ENCODE peak calls at places on chromosome 21, in five cellular contexts. I is PC-3, Q is PC-9, S is neural progenitor cell, Y is GM23338. W is an unnamed sample.

GRCh38 chr21:44365251-44365966 is 12.0 kb downstream of the TRPM2 start:
- DNase-seq in Q (no peak), S (no peak), I (no peak), Y (no peak), W (no peak)

GRCh38 chr21:45643021-45643980 is at the start of gene PCBP3:
- DNase-seq in Y (peak; percentile 99), S (peak; percentile 99), Q (no peak), I (peak; percentile 96), W (peak; percentile 99)

GRCh38 chr21:34544032-34544496 is 32.1 kb upstream of the KCNE1 start:
- DNase-seq in Q (peak; percentile 61), S (peak; percentile 53), I (peak; percentile 93), Y (peak; percentile 92), W (peak; percentile 99)

GRCh38 chr21:17514124-17514481 is 1.3 kb downstream of the CXADR start:
- DNase-seq in Y (peak; percentile 91), Q (peak; percentile 81), I (peak; percentile 49), S (peak; percentile 70), W (no peak)

GRCh38 chr21:46599251-46599572 is 5.7 kb downstream of the S100B start:
- DNase-seq in Q (no peak), I (no peak), S (peak; percentile 66), Y (peak; percentile 22), W (no peak)

GRCh38 chr21:44517175-44517899 is 22.7 kb downstream of the KRTAP10-1 start:
- DNase-seq in S (no peak), I (no peak), Q (no peak), Y (peak; percentile 55), W (peak; percentile 74)

GRCh38 chr21:46594276-46594675 is 10.6 kb downstream of the S100B start:
- DNase-seq in S (no peak), Q (no peak), I (no peak), Y (peak; percentile 52), W (no peak)

GRCh38 chr21:20970691-20971090 is 27.5 kb upstream of the NCAM2 start:
- DNase-seq in S (no peak), I (no peak), Q (no peak), Y (no peak), W (no peak)

GRCh38 chr21:46079357-46080170 is 18.3 kb upstream of the COL6A2 start:
- DNase-seq in I (peak; percentile 38), S (no peak), Y (no peak), Q (no peak), W (no peak)

GRCh38 chr21:34526618-34527290 is 14.7 kb upstream of the KCNE1 start:
- DNase-seq in Y (peak; percentile 85), I (peak; percentile 97), Q (peak; percentile 96), S (peak; percentile 67), W (peak; percentile 80)

GRCh38 chr21:14685568-14685967 is 139.5 kb upstream of the SAMSN1 start:
- DNase-seq in Y (no peak), I (no peak), Q (no peak), S (no peak), W (peak; percentile 36)

GRCh38 chr21:35212393-35213127 is 163.5 kb upstream of the RUNX1 start:
- DNase-seq in I (peak; percentile 50), Y (no peak), S (no peak), Q (no peak), W (no peak)

GRCh38 chr21:36030581-36031189 is 29.6 kb downstream of the SETD4 start:
- DNase-seq in I (peak; percentile 11), Y (no peak), Q (no peak), S (no peak), W (no peak)

GRCh38 chr21:36104306-36105300 is 30.3 kb upstream of the CBR3 start:
- DNase-seq in I (peak; percentile 77), S (peak; percentile 80), Q (no peak), Y (peak; percentile 95), W (no peak)

GRCh38 chr21:25887166-25887565 is 152.4 kb downstream of the GABPA start:
- DNase-seq in Y (peak; percentile 59), S (peak; percentile 19), Q (no peak), I (peak; percentile 19), W (no peak)

GRCh38 chr21:44092201-44092600 is 15.0 kb upstream of the PWP2 start:
- DNase-seq in S (no peak), I (no peak), Y (no peak), Q (no peak), W (no peak)

GRCh38 chr21:46054447-46054846 is 43.5 kb upstream of the COL6A2 start:
- DNase-seq in S (peak; percentile 57), I (no peak), Q (no peak), Y (peak; percentile 52), W (no peak)

GRCh38 chr21:35059742-35060141 is 10.6 kb upstream of the RUNX1 start:
- DNase-seq in Y (no peak), S (no peak), Q (no peak), I (no peak), W (no peak)

GRCh38 chr21:46456750-46457149 is 1.9 kb upstream of the DIP2A start:
- DNase-seq in I (no peak), Q (no peak), S (no peak), Y (no peak), W (no peak)

GRCh38 chr21:36385909-36386642 is 884 bp downstream of the CHAF1B start:
- DNase-seq in Q (no peak), Y (peak; percentile 7), I (peak; percentile 23), S (peak; percentile 11), W (no peak)

GRCh38 chr21:46065215-46065992 is 32.5 kb upstream of the COL6A2 start:
- DNase-seq in Y (no peak), S (no peak), I (peak; percentile 34), Q (peak; percentile 39), W (no peak)

GRCh38 chr21:45460611-45461368 is 55.8 kb downstream of the COL18A1 start:
- DNase-seq in Y (no peak), I (peak; percentile 79), Q (no peak), S (no peak), W (no peak)

GRCh38 chr21:25396135-25396711 is 211.1 kb downstream of the MRPL39 start:
- DNase-seq in Y (no peak), I (no peak), S (no peak), Q (no peak), W (no peak)

GRCh38 chr21:34116569-34116968 is 43.2 kb downstream of the MRPS6 start:
- DNase-seq in S (no peak), Y (no peak), Q (no peak), I (no peak), W (no peak)

GRCh38 chr21:28106370-28106890 is 886.2 kb downstream of the LTN1 start:
- DNase-seq in I (no peak), Q (no peak), S (no peak), Y (no peak), W (no peak)

GRCh38 chr21:36639769-36640168 is 59.1 kb upstream of the SIM2 start:
- DNase-seq in S (no peak), Q (no peak), I (no peak), Y (no peak), W (no peak)

GRCh38 chr21:41506526-41507520 is 1.1 kb downstream of the TMPRSS2 start:
- DNase-seq in Y (peak; percentile 63), Q (no peak), I (peak; percentile 51), S (peak; percentile 74), W (no peak)
- TF ChIP-seq EZH2 in Y (peak; percentile 26), Q (no peak), I (no peak), S (peak; percentile 87), W (no peak)

GRCh38 chr21:37658994-37659458 is 257.2 kb downstream of the KCNJ6 start:
- DNase-seq in I (peak; percentile 87), Y (no peak), S (no peak), Q (peak; percentile 91), W (no peak)
- TF ChIP-seq CTCF in I (peak; percentile 51), Y (no peak), S (no peak), Q (no peak), W (no peak)

GRCh38 chr21:39054066-39054465 is 129.2 kb downstream of the PSMG1 start:
- DNase-seq in Q (no peak), Y (no peak), S (no peak), I (no peak), W (no peak)

GRCh38 chr21:39055167-39055767 is 128.0 kb downstream of the PSMG1 start:
- DNase-seq in I (no peak), S (no peak), Q (no peak), Y (no peak), W (no peak)

GRCh38 chr21:39053126-39053525 is 130.1 kb downstream of the PSMG1 start:
- DNase-seq in I (no peak), S (no peak), Y (no peak), Q (no peak), W (no peak)

GRCh38 chr21:39060485-39061099 is 122.7 kb downstream of the PSMG1 start:
- DNase-seq in I (no peak), S (no peak), Q (no peak), Y (no peak), W (no peak)

DNA sequence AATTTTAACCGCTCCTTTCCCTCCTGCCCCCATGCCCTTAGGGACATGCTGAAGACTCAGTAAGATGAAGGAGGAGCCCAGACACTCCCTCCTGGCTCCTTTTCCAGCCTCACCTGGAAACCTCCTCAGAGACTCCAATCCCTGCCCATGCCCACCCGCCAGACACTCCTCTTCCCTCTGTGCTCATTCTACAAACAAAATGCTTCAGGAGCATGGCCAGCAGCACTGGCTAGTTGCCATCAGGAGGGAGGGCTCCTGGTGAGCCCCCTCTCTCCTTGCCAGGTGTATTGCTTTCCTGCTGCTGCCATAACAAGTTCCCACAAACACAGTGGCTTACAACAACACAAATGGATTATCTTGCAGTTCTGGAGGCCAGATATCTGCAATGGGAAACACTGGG is 126.1 kb downstream of the PSMG1 start:
- DNase-seq in S (no peak), Y (no peak), I (no peak), Q (no peak), W (no peak)
- H3F3A ChIP-seq in S (no peaks in the 10 kb centered on the region), Y (no peaks in the 10 kb centered on the region), I (no peaks in the 10 kb centered on the region), Q (no peaks in the 10 kb centered on the region), W (no peaks in the 10 kb centered on the region)

GRCh38 chr21:33026299-33026858 is 644 bp downstream of the OLIG2 start:
- DNase-seq in Q (no peak), I (no peak), S (no peak), Y (no peak), W (no peak)
- TF ChIP-seq EZH2 in Q (no peak), I (no peak), S (peak; percentile 98), Y (peak; percentile 68), W (no peak)

GRCh38 chr21:19275065-19275464 is 871.5 kb upstream of the TMPRSS15 start:
- DNase-seq in Q (no peak), I (no peak), S (no peak), Y (no peak), W (no peak)
- TF ChIP-seq CTCF in Q (no peak), I (no peak), S (no peak), Y (no peak), W (no peak)

GRCh38 chr21:29182674-29183073 is 52.2 kb downstream of the MAP3K7CL start:
- DNase-seq in Y (no peak), Q (peak; percentile 64), I (no peak), S (no peak), W (no peak)

GRCh38 chr21:29185633-29186032 is 55.2 kb downstream of the MAP3K7CL start:
- DNase-seq in I (no peak), S (no peak), Q (no peak), Y (no peak), W (no peak)

GRCh38 chr21:29186246-29186645 is 55.8 kb downstream of the MAP3K7CL start:
- DNase-seq in S (no peak), Y (no peak), I (no peak), Q (no peak), W (no peak)

GRCh38 chr21:29184047-29184446 is 53.6 kb downstream of the MAP3K7CL start:
- DNase-seq in Q (no peak), Y (no peak), I (no peak), S (no peak), W (no peak)

GRCh38 chr21:29185172-29185571 is 54.7 kb downstream of the MAP3K7CL start:
- DNase-seq in I (no peak), Q (no peak), Y (no peak), S (no peak), W (no peak)
- H3F3A ChIP-seq in I (no peaks in the 10 kb centered on the region), Q (peaks cover 42% of the 10 kb centered on the region), Y (no peaks in the 10 kb centered on the region), S (no peaks in the 10 kb centered on the region), W (no peaks in the 10 kb centered on the region)

GRCh38 chr21:42616366-42617340 is 36.8 kb upstream of the PDE9A start:
- DNase-seq in Y (no peak), S (no peak), I (no peak), Q (no peak), W (no peak)
- TF ChIP-seq EZH2 in Y (no peak), S (no peak), I (no peak), Q (no peak), W (no peak)

W was measured in MM.1S.